ENCODE peak calls at places on chromosomes 13 and 19, in four cellular contexts. B is activated CD4-positive, alpha-beta T cell treated with anti-CD3 and anti-CD28 coated beads for 1 hour; V is A549; R is HS-27A. N is an unnamed sample.

GRCh38 chr13:23643828-23644419 is 73.7 kb downstream of the TNFRSF19 start:
- DNase-seq in B (no peak), V (no peak), R (no peak), N (no peak)

GRCh38 chr19:38458991-38459390 is 25.5 kb downstream of the RYR1 start:
- DNase-seq in R (no peak), B (no peak), V (no peak), N (no peak)

GRCh38 chr13:50910483-50910805 is 853 bp downstream of the RNASEH2B start:
- DNase-seq in R (peak), B (no peak), V (peak), N (peak)

GRCh38 chr13:28442872-28443271 is 52.1 kb downstream of the FLT1 start:
- DNase-seq in V (no peak), R (no peak), B (no peak), N (no peak)

GRCh38 chr19:29379257-29379986 is 146.4 kb upstream of the VSTM2B start:
- DNase-seq in R (no peak), B (no peak), V (no peak), N (no peak)

GRCh38 chr19:48629599-48630288 is 7.4 kb downstream of the DBP start:
- DNase-seq in V (no peak), B (no peak), R (no peak), N (peak)

GRCh38 chr19:14472202-14472961 is 2.8 kb downstream of the PTGER1 start:
- DNase-seq in V (peak), B (peak), R (no peak), N (peak)

GRCh38 chr13:97974773-97975172 is 21.3 kb downstream of the IPO5 start:
- DNase-seq in V (no peak), R (no peak), B (no peak), N (no peak)

GRCh38 chr13:46288570-46289259 is 77.0 kb downstream of the LRRC63 start:
- DNase-seq in B (no peak), V (peak), R (no peak), N (peak)

GRCh38 chr13:42384265-42384664 is 112.3 kb downstream of the AKAP11 start:
- DNase-seq in V (no peak), B (no peak), R (no peak), N (no peak)

GRCh38 chr19:5130371-5131030 is 161.6 kb downstream of the KDM4B start:
- DNase-seq in B (peak), V (no peak), R (no peak), N (no peak)

GRCh38 chr19:40465025-40465780 is at the start of gene BLVRB:
- DNase-seq in B (no peak), R (no peak), V (no peak), N (no peak)

GRCh38 chr19:52099497-52100138 is 4.1 kb upstream of the ZNF841 start:
- DNase-seq in V (no peak), B (no peak), R (no peak), N (no peak)

N was measured in HEK293T.